ENCODE peak calls at places on chromosome 6, in nine cellular contexts. U, T, C, E, S, W, G, D and L are unnamed samples.

GRCh38 chr6:157741889-157742615 is 81.0 kb upstream of the SNX9 start:
- DNase-seq in T (no peak), C (no peak), S (no peak), E (no peak), U (no peak), W (no peak), G (no peak), D (peak), L (peak)

GRCh38 chr6:88368071-88368787 is 202.1 kb upstream of the CNR1 start:
- DNase-seq in U (no peak), D (no peak), S (no peak), G (no peak), C (no peak), W (no peak), T (peak), E (peak), L (no peak)

GRCh38 chr6:34630040-34630439 is 66.5 kb downstream of the ILRUN start:
- DNase-seq in W (no peak), C (no peak), T (peak), S (no peak), G (no peak), D (no peak), E (peak), U (peak), L (no peak)

GRCh38 chr6:144528605-144529425 is 243.7 kb downstream of the UTRN start:
- DNase-seq in E (peak), G (no peak), D (no peak), T (peak), C (no peak), W (no peak), S (peak), U (peak), L (peak)

GRCh38 chr6:144063744-144064401 is 31.5 kb downstream of the SF3B5 start:
- DNase-seq in W (peak), C (peak), T (peak), G (peak), D (peak), U (peak), S (peak), E (peak), L (peak)

GRCh38 chr6:168371185-168371584 is 51.6 kb upstream of the DACT2 start:
- DNase-seq in S (no peak), D (no peak), U (no peak), T (no peak), E (no peak), C (no peak), G (no peak), W (no peak), L (no peak)

GRCh38 chr6:166471797-166472260 is 89.1 kb upstream of the MPC1 start:
- DNase-seq in S (no peak), D (no peak), T (no peak), G (no peak), W (no peak), E (no peak), U (no peak), C (no peak), L (no peak)

GRCh38 chr6:56223995-56224394 is 23.4 kb downstream of the COL21A1 start:
- DNase-seq in T (peak), U (peak), D (no peak), W (no peak), E (peak), S (no peak), G (no peak), C (no peak), L (no peak)

GRCh38 chr6:127366281-127367022 is 23.0 kb upstream of the ECHDC1 start:
- DNase-seq in E (peak), U (peak), D (no peak), T (peak), S (no peak), G (no peak), C (no peak), W (no peak), L (peak)

GRCh38 chr6:32623693-32624092 is 13.5 kb upstream of the HLA-DQA1 start:
- DNase-seq in W (no peak), C (no peak), U (no peak), G (no peak), T (no peak), D (no peak), E (no peak), S (no peak), L (no peak)

GRCh38 chr6:30781697-30782424 is 37.5 kb upstream of the IER3 start:
- DNase-seq in U (peak), E (peak), D (peak), T (peak), C (no peak), W (peak), G (peak), S (no peak), L (peak)

GRCh38 chr6:38142178-38142902 is 322.8 kb downstream of the ZFAND3 start:
- DNase-seq in W (no peak), U (no peak), G (no peak), S (no peak), D (no peak), T (no peak), C (no peak), E (no peak), L (no peak)

GRCh38 chr6:72619883-72620696 is 1.8 kb upstream of the KCNQ5 start:
- DNase-seq in S (peak), D (peak), W (peak), U (peak), T (peak), C (peak), E (no peak), G (no peak), L (peak)

GRCh38 chr6:15546591-15546990 is 116.2 kb downstream of the DTNBP1 start:
- DNase-seq in C (no peak), T (no peak), D (no peak), W (no peak), G (no peak), E (no peak), S (no peak), U (no peak), L (no peak)

GRCh38 chr6:26232950-26233607 is 131.9 kb upstream of the BTN3A2 start:
- DNase-seq in S (no peak), W (peak), D (peak), G (peak), E (peak), U (no peak), C (peak), T (peak), L (no peak)

GRCh38 chr6:5659467-5659866 is 347.3 kb downstream of the NRN1 start:
- DNase-seq in S (no peak), W (no peak), G (no peak), E (no peak), U (no peak), T (no peak), D (no peak), C (no peak), L (no peak)

GRCh38 chr6:37125779-37126553 is 44.0 kb upstream of the PIM1 start:
- DNase-seq in W (no peak), D (no peak), C (no peak), U (peak), E (no peak), G (no peak), T (no peak), S (peak), L (peak)

GRCh38 chr6:93751969-93752368 is 332.6 kb upstream of the EPHA7 start:
- DNase-seq in S (no peak), U (no peak), G (no peak), D (no peak), E (no peak), T (peak), C (no peak), W (no peak), L (no peak)

GRCh38 chr6:168380956-168381605 is 59.9 kb upstream of the SMOC2 start:
- DNase-seq in T (no peak), G (no peak), E (no peak), C (no peak), W (no peak), D (no peak), S (no peak), U (no peak), L (no peak)

GRCh38 chr6:89564752-89565427 is 73.7 kb downstream of the LYRM2 start:
- DNase-seq in T (no peak), D (peak), C (no peak), E (no peak), G (peak), U (no peak), W (no peak), S (no peak), L (no peak)

GRCh38 chr6:143197377-143197776 is 136.7 kb downstream of the AIG1 start:
- DNase-seq in C (no peak), T (no peak), U (no peak), W (no peak), G (no peak), D (no peak), S (no peak), E (no peak), L (no peak)

GRCh38 chr6:82045965-82046756 is 201.4 kb downstream of the IBTK start:
- DNase-seq in T (peak), D (no peak), E (no peak), G (no peak), S (no peak), C (no peak), U (peak), W (no peak), L (no peak)

GRCh38 chr6:113449051-113449450 is 408.1 kb upstream of the MARCKS start:
- DNase-seq in D (no peak), U (peak), W (no peak), T (peak), C (no peak), E (peak), S (no peak), G (no peak), L (no peak)

GRCh38 chr6:137717074-137718073 is 149.7 kb upstream of the TNFAIP3 start:
- DNase-seq in G (peak), W (peak), D (no peak), E (peak), C (peak), U (no peak), T (no peak), S (no peak), L (peak)

GRCh38 chr6:30820196-30820595 is 64.1 kb upstream of the DDR1 start:
- DNase-seq in C (no peak), U (peak), W (no peak), G (no peak), D (peak), E (peak), T (peak), S (no peak), L (no peak)

GRCh38 chr6:17574871-17575560 is 25.1 kb upstream of the FAM8A1 start:
- DNase-seq in S (no peak), G (no peak), T (peak), U (peak), E (peak), D (no peak), W (no peak), C (no peak), L (no peak)

GRCh38 chr6:6220718-6221117 is 99.7 kb downstream of the F13A1 start:
- DNase-seq in E (no peak), G (no peak), U (no peak), W (no peak), S (no peak), D (no peak), T (no peak), C (no peak), L (no peak)

GRCh38 chr6:50843842-50844241 is 25.2 kb downstream of the TFAP2B start:
- DNase-seq in D (no peak), E (no peak), T (no peak), S (no peak), G (no peak), W (no peak), U (no peak), C (no peak), L (no peak)

GRCh38 chr6:55756711-55757110 is 118.7 kb downstream of the BMP5 start:
- DNase-seq in D (no peak), C (no peak), E (no peak), W (no peak), U (no peak), G (no peak), T (peak), S (no peak), L (no peak)

GRCh38 chr6:51814418-51814817 is 273.0 kb downstream of the PKHD1 start:
- DNase-seq in S (no peak), D (no peak), U (no peak), E (peak), W (no peak), C (no peak), G (no peak), T (no peak), L (no peak)

GRCh38 chr6:75065524-75065923 is 140.3 kb downstream of the COL12A1 start:
- DNase-seq in G (no peak), T (peak), E (no peak), S (peak), W (no peak), U (peak), C (no peak), D (peak), L (peak)